ENCODE peak calls at places on chromosomes 3 and 15, in four cellular contexts. S is mucosa of descending colon, K is AG04450, Z is AG04449. D is an unnamed sample.

GRCh38 chr15:39735120-39735717 is 47.4 kb downstream of the FSIP1 start:
- DNase-seq in S (peak), K (no peak), Z (no peak), D (no peak)

GRCh38 chr3:110808630-110809029 is 263.0 kb upstream of the NECTIN3 start:
- DNase-seq in S (no peak), K (no peak), Z (no peak), D (no peak)

GRCh38 chr3:196159952-196160804 is 51.0 kb downstream of the ZDHHC19 start:
- DNase-seq in S (peak), K (no peak), Z (peak), D (no peak)

GRCh38 chr3:156407617-156408225 is 147.2 kb downstream of the SSR3 start:
- DNase-seq in S (no peak), K (no peak), Z (no peak), D (no peak)

GRCh38 chr3:18335202-18335601 is 89.9 kb downstream of the SATB1 start:
- DNase-seq in S (no peak), K (no peak), Z (no peak), D (no peak)

GRCh38 chr15:53808058-53808703 is 48.7 kb upstream of the WDR72 start:
- DNase-seq in S (no peak), K (no peak), Z (no peak), D (no peak)

GRCh38 chr3:147397911-147398809 is 8.2 kb downstream of the ZIC4 start:
- DNase-seq in S (no peak), K (no peak), Z (no peak), D (no peak)

GRCh38 chr3:30607032-30607833 is 832 bp downstream of the TGFBR2 start:
- DNase-seq in S (peak), K (no peak), Z (no peak), D (no peak)

GRCh38 chr3:127749361-127749760 is 73.0 kb downstream of the MGLL start:
- DNase-seq in S (no peak), K (no peak), Z (no peak), D (no peak)

GRCh38 chr3:14959358-14959943 is 12.1 kb downstream of the NR2C2 start:
- DNase-seq in S (no peak), K (no peak), Z (no peak), D (no peak)

GRCh38 chr3:42224658-42225421 is 41.1 kb downstream of the CCK start:
- DNase-seq in S (no peak), K (no peak), Z (no peak), D (no peak)

GRCh38 chr3:8663177-8664061 is 18.8 kb upstream of the SSUH2 start:
- DNase-seq in S (peak), K (peak), Z (no peak), D (peak)

GRCh38 chr3:138114431-138114918 is 933 bp downstream of the DZIP1L start:
- DNase-seq in S (no peak), K (no peak), Z (peak), D (no peak)

GRCh38 chr3:185744997-185745843 is 79.6 kb downstream of the IGF2BP2 start:
- DNase-seq in S (peak), K (peak), Z (peak), D (no peak)

GRCh38 chr3:138222316-138222715 is 35.2 kb downstream of the ARMC8 start:
- DNase-seq in S (no peak), K (no peak), Z (no peak), D (no peak)

GRCh38 chr15:36177590-36178281 is 401.7 kb upstream of the CDIN1 start:
- DNase-seq in S (no peak), K (no peak), Z (no peak), D (peak)

GRCh38 chr15:89963301-89964288 is 37.5 kb upstream of the ZNF710 start:
- DNase-seq in S (no peak), K (no peak), Z (no peak), D (no peak)

GRCh38 chr3:112846764-112847163 is at the start of gene CD200R1L:
- DNase-seq in S (no peak), K (no peak), Z (no peak), D (no peak)

GRCh38 chr3:107574650-107575049 is 51.9 kb downstream of the BBX start:
- DNase-seq in S (peak), K (peak), Z (no peak), D (peak)

GRCh38 chr15:22251422-22251821 is 171.1 kb downstream of the OR4M2 start:
- DNase-seq in S (no peak), K (no peak), Z (no peak), D (no peak)

GRCh38 chr3:134083626-134084229 is 54.0 kb upstream of the SLCO2A1 start:
- DNase-seq in S (no peak), K (no peak), Z (no peak), D (no peak)

GRCh38 chr3:148923592-148923991 is 58.5 kb downstream of the CPA3 start:
- DNase-seq in S (no peak), K (no peak), Z (no peak), D (no peak)

GRCh38 chr15:40197434-40197833 is 36.6 kb downstream of the BUB1B start:
- DNase-seq in S (no peak), K (no peak), Z (no peak), D (no peak)

GRCh38 chr3:123188058-123188457 is 13.7 kb upstream of the SEC22A start:
- DNase-seq in S (no peak), K (no peak), Z (no peak), D (no peak)

GRCh38 chr15:57472861-57473260 is 96.6 kb downstream of the CGNL1 start:
- DNase-seq in S (no peak), K (no peak), Z (no peak), D (no peak)

GRCh38 chr3:196886175-196886574 is 18.5 kb downstream of the SENP5 start:
- DNase-seq in S (no peak), K (no peak), Z (no peak), D (no peak)

GRCh38 chr3:50150863-50151686 is 4.0 kb upstream of the SEMA3F start:
- DNase-seq in S (no peak), K (no peak), Z (no peak), D (no peak)

GRCh38 chr3:20039082-20039764 is 1.0 kb upstream of the KAT2B start:
- DNase-seq in S (no peak), K (no peak), Z (no peak), D (no peak)

GRCh38 chr3:43768594-43768993 is 77.9 kb downstream of the ABHD5 start:
- DNase-seq in S (no peak), K (no peak), Z (no peak), D (no peak)

GRCh38 chr3:123152656-123153055 is 49.1 kb upstream of the SEC22A start:
- DNase-seq in S (no peak), K (no peak), Z (no peak), D (no peak)

GRCh38 chr3:8869613-8870012 is 93.7 kb downstream of the RAD18 start:
- DNase-seq in S (no peak), K (peak), Z (peak), D (peak)

GRCh38 chr3:15903164-15903563 is 105.4 kb upstream of the ANKRD28 start:
- DNase-seq in S (peak), K (no peak), Z (no peak), D (peak)

GRCh38 chr15:85499498-85499897 is 119.1 kb downstream of the AKAP13 start:
- DNase-seq in S (no peak), K (no peak), Z (no peak), D (no peak)

GRCh38 chr15:58877999-58878825 is 55.3 kb downstream of the SLTM start:
- DNase-seq in S (no peak), K (no peak), Z (no peak), D (no peak)

GRCh38 chr3:49880581-49881328 is 11.0 kb upstream of the CAMKV start:
- DNase-seq in S (no peak), K (no peak), Z (no peak), D (no peak)

DNA sequence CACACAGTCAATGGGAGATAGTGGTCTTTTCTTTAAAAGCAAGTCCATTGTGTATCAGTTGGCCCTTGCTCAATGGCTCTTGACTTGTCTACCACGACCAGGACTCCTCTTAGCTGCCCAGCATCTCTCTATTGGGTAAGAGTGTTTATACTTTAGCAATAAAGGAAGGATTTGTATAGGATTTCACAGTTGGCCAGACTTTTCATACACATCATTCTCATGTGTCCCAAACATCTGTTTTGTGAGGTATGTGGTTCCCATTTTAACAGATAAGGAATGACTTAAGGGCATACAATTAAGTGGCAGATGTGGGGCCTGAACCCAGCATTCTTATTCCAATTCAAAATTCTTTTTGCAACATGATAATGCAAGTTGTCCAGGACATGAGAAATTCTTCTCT is 191.5 kb downstream of the CHST2 start:
- DNase-seq in S (no peak), K (no peak), Z (no peak), D (no peak)
- TF ChIP-seq CTCF in S (no peak), K (no peak), Z (no peak), D (no peak)

DNA sequence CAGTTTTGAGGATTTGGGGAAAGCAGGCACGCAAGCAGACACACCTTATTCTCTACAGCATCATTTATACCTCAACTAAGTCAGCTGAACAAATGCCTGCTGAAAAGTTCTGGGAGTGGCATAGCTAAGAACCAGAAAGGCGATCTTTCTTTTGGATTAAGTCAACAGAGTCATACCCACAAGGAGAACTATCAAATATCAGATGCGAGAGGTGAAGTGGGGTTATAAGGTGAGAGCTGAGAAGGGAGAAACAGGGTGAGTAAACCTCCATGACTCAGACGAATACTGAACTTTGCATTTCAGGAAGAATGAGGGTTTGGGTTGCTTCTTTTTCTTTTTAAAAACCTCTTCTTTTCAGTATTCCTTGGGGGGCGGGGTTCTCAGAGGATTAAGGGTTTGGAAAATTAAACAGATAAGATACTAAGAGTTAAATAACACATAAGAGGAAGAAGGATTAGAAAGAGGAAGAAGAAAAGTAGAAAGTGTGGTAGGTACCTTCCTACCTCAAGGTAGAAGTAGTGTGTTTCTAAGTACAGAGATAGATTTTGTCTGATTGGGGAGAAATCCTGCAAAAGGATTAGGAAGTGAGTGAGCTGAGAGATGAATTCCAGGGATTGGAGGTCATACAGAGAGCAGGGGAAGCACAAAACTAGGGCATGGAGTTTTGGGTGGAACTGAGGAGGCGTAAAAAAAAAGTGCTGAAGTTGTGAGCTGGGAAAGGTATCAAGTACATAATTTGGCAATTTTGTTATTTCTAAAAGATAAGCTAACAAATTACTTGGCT is 41.3 kb upstream of the ICE2 start:
- DNase-seq in S (no peak), K (no peak), Z (no peak), D (no peak)
- H3K4me3 ChIP-seq in S (no peak), K (no peak), Z (no peak), D (no peak)

DNA sequence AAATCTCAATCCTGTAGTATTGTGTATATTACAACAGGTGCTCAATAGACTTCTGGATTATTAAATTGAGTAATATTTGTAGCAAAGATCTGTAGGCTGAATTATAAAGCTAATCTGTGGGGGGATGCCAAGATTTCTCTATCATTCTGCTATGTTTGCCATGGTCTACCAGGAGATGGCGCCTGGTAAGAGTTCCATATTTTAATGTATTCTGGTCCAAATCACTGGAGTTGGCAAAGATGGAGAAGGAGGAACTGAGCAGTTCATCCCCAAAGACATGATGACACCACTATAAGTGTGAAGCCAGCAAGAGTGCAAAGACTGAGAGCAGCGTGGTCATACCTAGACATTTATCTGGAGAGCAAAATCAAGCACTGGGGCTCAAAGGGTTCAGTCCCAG is 340.8 kb upstream of the TPRG1 start:
- DNase-seq in S (peak), K (no peak), Z (no peak), D (no peak)
- TF ChIP-seq CTCF in S (no peak), K (peak), Z (no peak), D (peak)

DNA sequence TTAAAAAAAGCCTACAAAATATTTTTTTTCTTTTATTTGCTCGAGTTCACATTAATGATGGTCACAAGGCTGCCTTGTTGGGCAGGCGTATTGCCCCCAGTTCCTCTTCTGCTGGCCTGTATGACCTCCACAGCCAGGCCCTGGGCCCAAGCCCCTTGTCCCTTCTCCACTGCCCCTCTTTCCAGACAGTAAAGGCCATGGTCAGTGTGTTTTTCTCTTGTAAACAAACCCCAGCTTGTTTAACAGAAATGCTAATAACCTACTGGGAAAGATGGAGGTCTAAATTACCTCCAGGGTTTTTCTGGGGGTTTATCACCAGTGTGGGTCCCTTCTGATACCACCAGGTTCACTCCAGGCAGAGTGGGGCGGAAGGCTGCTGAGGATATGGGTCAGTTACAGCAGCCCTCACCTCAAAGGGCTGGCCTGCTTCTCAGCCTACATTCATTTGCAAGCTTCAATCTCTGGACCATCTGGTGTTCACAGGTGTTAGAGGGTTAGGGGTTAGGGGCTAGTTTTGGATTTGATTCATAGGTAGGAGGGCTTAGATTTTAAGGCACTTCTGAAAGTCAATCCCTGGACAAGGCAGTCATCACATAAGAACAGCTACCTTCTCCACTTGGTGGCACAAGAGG is 2.0 kb upstream of the MANF start:
- DNase-seq in S (no peak), K (no peak), Z (no peak), D (no peak)
- H3K4me3 ChIP-seq in S (no peak), K (no peak), Z (peak), D (peak)

D was measured in HFF-Myc.